ENCODE peak calls at places on chromosomes 6 and 20, in seven cellular contexts. R, G, I, S, U, B and T are unnamed samples.

GRCh38 chr6:68628156-68628555 is 6.9 kb upstream of the ADGRB3 start:
- DNase-seq in G (no peak), B (no peak), S (no peak), R (peak), I (no peak), U (no peak), T (no peak)

GRCh38 chr6:85641916-85642773 is 541 bp downstream of the SYNCRIP start:
- DNase-seq in G (peak), S (peak), B (peak), I (peak), R (peak), U (no peak), T (peak)

GRCh38 chr20:58752565-58752964 is 60.0 kb downstream of the NPEPL1 start:
- DNase-seq in R (no peak), B (no peak), G (no peak), U (no peak), S (no peak), I (no peak), T (no peak)

GRCh38 chr6:96450082-96450759 is 71.4 kb upstream of the UFL1 start:
- DNase-seq in U (no peak), B (no peak), I (peak), G (no peak), R (no peak), S (no peak), T (no peak)

GRCh38 chr6:148550569-148550968 is 196.3 kb upstream of the UST start:
- DNase-seq in B (no peak), R (no peak), G (no peak), U (no peak), S (no peak), I (no peak), T (no peak)

GRCh38 chr6:157891544-157892362 is 68.7 kb downstream of the SNX9 start:
- DNase-seq in R (no peak), S (no peak), U (no peak), I (no peak), B (no peak), G (peak), T (no peak)

GRCh38 chr6:29965873-29966601 is 23.7 kb downstream of the HLA-A start:
- DNase-seq in B (no peak), U (no peak), I (no peak), R (peak), S (peak), G (peak), T (peak)

GRCh38 chr6:5054427-5054873 is 30.7 kb upstream of the PPP1R3G start:
- DNase-seq in U (no peak), S (peak), B (peak), R (no peak), I (no peak), G (no peak), T (peak)

GRCh38 chr6:455006-455585 is 63.5 kb downstream of the IRF4 start:
- DNase-seq in U (no peak), G (no peak), R (no peak), S (no peak), B (no peak), I (no peak), T (peak)

GRCh38 chr6:25794784-25795183 is 37.1 kb downstream of the SLC17A1 start:
- DNase-seq in I (no peak), G (no peak), U (no peak), B (no peak), S (no peak), R (no peak), T (no peak)

GRCh38 chr6:157561037-157561790 is 180.2 kb downstream of the ZDHHC14 start:
- DNase-seq in B (no peak), I (no peak), U (no peak), S (no peak), G (no peak), R (no peak), T (no peak)

GRCh38 chr6:397604-398003 is 6.1 kb downstream of the IRF4 start:
- DNase-seq in R (no peak), B (no peak), I (no peak), S (no peak), G (no peak), U (no peak), T (no peak)

GRCh38 chr6:136600818-136601217 is 50.6 kb upstream of the MAP7 start:
- DNase-seq in R (no peak), B (no peak), S (peak), G (no peak), I (no peak), U (no peak), T (peak)

GRCh38 chr20:62546606-62547005 is 70.8 kb upstream of the GATA5 start:
- DNase-seq in U (no peak), B (no peak), S (no peak), R (no peak), I (no peak), G (no peak), T (no peak)

GRCh38 chr20:62549029-62549428 is 73.2 kb upstream of the GATA5 start:
- DNase-seq in R (no peak), U (no peak), S (no peak), G (no peak), B (no peak), I (no peak), T (no peak)

GRCh38 chr20:62548483-62548882 is 72.7 kb upstream of the GATA5 start:
- DNase-seq in G (no peak), U (no peak), I (no peak), B (no peak), R (no peak), S (no peak), T (no peak)

GRCh38 chr20:62545901-62546525 is 70.2 kb upstream of the GATA5 start:
- DNase-seq in U (no peak), G (no peak), B (no peak), S (no peak), I (no peak), R (no peak), T (no peak)

DNA sequence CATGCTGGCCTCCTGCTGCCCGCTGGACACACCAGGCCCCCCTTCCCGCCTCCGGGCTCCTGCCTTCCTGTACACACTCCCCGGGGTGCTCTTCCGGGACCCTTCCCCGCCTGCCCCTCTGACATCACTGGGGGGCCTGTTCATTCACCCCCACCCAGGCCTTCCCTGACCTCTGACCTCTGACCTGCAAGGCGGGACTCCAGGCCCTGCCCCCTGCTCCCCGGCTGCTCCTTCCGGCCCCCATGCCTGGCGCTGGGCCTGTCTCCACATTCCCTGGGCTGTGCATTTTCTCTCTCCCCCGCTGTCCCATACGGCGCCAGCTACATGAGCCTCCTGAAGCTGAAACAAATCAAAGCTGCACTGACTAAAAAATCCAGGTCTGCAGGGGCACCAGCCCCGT is 71.6 kb upstream of the GATA5 start:
- DNase-seq in U (no peak), B (no peak), S (no peak), R (no peak), I (no peak), G (no peak), T (no peak)
- H3K18ac ChIP-seq in U (no peak), B (no peak), S (no peak), R (no peak), I (peak), G (no peak), T (no peak)

GRCh38 chr6:12899080-12899815 is 182.7 kb downstream of the PHACTR1 start:
- DNase-seq in I (no peak), S (no peak), G (no peak), R (no peak), U (no peak), B (no peak), T (no peak)
- H3K18ac ChIP-seq in I (no peak), S (no peak), G (no peak), R (no peak), U (no peak), B (no peak), T (no peak)

DNA sequence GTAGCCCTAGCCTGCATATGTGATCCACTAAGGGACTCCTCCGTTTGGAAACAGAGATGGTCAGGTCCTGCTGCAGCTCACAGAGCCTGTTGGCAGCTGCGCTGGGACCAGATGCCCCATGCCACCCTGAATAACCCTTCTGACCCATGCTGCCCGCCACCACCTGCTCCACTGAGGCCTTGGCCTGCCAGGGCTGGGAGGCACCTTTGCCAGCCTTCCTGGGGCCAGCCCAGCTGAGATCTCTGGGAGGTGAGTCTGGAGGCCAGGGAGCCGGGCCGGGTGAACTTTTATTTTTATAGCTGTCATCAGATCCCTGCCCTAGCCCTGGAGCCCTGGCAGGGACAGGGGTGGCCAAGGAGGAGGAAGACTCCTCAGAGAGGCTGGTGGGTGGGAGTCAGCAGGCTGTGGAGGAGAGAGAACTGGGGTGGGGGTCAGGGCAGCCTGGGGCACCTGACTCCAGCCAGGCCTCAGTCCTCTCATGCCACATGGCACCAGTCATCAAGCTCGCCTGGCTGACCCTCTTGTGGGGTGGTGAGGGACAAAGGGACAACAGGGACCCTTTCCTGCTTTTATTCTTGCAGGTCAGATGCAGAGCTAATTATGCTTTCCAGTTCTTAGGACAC is 10.0 kb downstream of the CEBPB start:
- DNase-seq in S (no peak), B (no peak), U (no peak), R (no peak), I (no peak), G (no peak), T (no peak)
- H3K18ac ChIP-seq in S (no peak), B (no peak), U (no peak), R (no peak), I (peak), G (no peak), T (no peak)

DNA sequence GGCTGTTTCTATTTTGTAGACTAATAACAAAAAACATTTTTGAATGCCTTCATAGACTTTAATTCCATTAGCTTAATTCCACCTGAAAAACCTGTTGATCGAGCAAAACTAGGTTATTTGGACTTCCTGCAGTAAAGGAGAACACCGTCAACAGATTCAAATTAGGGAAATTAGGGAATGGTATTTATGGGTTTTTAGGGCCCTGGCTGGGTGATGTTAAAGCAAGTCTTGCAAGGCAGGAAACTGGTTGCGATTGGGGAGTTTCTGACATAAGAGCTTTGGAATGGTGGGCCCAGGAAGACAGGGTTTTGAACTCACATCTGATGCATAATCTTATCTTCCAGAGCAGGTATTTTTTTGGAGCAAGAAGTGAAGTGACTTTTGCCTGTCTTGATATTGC is 40.1 kb upstream of the TFAP2C start:
- DNase-seq in U (no peak), B (no peak), I (no peak), S (no peak), R (no peak), G (peak), T (no peak)
- H3K18ac ChIP-seq in U (no peak), B (no peak), I (no peak), S (no peak), R (no peak), G (no peak), T (no peak)

DNA sequence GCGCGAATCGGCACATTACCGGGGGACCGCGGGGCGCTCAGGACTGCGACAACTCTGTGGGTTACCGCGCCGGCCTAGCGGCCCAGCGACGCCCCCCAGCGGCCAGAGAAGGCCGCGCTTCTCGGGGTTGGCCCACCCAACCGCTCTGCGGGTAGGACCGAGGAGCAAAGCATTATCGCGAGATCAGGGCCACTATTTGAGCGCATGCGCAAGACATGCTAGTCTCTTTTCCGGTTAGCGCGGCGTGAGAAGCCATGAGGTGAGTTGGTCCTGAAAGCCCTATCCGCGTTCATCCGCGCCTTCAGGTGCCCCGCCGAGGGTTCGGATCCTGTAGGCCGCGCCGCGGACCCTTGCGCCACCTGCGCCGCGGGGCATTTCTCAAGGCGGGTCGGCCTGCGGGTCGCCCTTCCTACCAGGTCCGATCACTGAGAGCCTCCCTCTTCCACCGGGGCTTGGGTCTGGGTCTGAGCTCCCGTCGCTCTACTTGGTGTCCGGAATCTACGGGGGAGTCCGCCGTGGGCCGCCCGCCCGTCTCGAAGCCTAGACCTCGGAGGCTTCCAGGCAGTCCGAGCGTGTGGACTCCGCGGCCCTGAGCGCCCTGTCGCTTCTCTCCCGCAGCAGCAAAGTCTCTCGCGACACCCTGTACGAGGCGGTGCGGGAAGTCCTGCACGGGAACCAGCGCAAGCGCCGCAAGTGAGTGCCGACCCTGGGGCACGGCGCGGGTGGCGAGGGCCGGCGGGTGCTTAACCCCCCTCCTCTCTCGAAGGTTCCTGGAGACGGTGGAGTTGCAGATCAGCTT is at the start of gene RPL10A:
- DNase-seq in G (peak), I (peak), R (peak), B (peak), U (peak), S (peak), T (peak)
- H3K18ac ChIP-seq in G (peak), I (peak), R (peak), B (peak), U (peak), S (peak), T (peak)